ENCODE peak calls at places on chromosomes 3 and 15, in eight cellular contexts. S is GM23338, K is upper lobe of right lung, Z is left lung, E is body of pancreas, F is neural progenitor cell, N is heart right ventricle, X is psoas muscle. A is an unnamed sample. For H3K4me1, the result is how much of the 10 kb centered on the place peaks cover.

GRCh38 chr3:23153034-23153433 is 50.1 kb upstream of the UBE2E2 start:
- DNase-seq in S (no peak), K (no peak), Z (no peak), E (no peak), F (no peak), N (no peak), X (no peak), A (no peak)

GRCh38 chr3:138043266-138044029 is 33.5 kb downstream of the CLDN18 start:
- DNase-seq in S (no peak), K (no peak), Z (no peak), E (no peak), F (no peak), N (no peak), X (no peak), A (no peak)

GRCh38 chr3:52093751-52094525 is 37.6 kb upstream of the DUSP7 start:
- DNase-seq in S (no peak), K (peak), Z (no peak), E (no peak), F (no peak), N (no peak), X (no peak), A (no peak)

GRCh38 chr15:61974759-61975158 is 85.5 kb downstream of the VPS13C start:
- DNase-seq in S (no peak), K (no peak), Z (no peak), E (no peak), F (no peak), N (no peak), X (no peak), A (no peak)

GRCh38 chr15:60667925-60668324 is 189.0 kb upstream of the ICE2 start:
- DNase-seq in S (no peak), K (no peak), Z (no peak), E (no peak), F (no peak), N (no peak), X (no peak), A (no peak)

GRCh38 chr3:142448424-142448823 is 587 bp upstream of the XRN1 start:
- DNase-seq in S (no peak), K (no peak), Z (no peak), E (no peak), F (no peak), N (no peak), X (no peak), A (no peak)

GRCh38 chr3:132256984-132257383 is 60.2 kb upstream of the ACP3 start:
- DNase-seq in S (peak), K (no peak), Z (no peak), E (peak), F (peak), N (peak), X (no peak), A (no peak)

GRCh38 chr3:163582967-163583366 is 1495.3 kb downstream of the SI start:
- DNase-seq in S (no peak), K (no peak), Z (no peak), E (no peak), F (no peak), N (no peak), X (no peak), A (no peak)

GRCh38 chr3:132261501-132261900 is 55.7 kb upstream of the ACP3 start:
- DNase-seq in S (no peak), K (no peak), Z (no peak), E (no peak), F (no peak), N (no peak), X (no peak), A (no peak)

GRCh38 chr3:27978440-27978839 is 256.3 kb upstream of the EOMES start:
- DNase-seq in S (no peak), K (no peak), Z (no peak), E (no peak), F (no peak), N (no peak), X (no peak), A (no peak)

GRCh38 chr3:190369701-190370295 is 18.2 kb upstream of the CLDN16 start:
- DNase-seq in S (no peak), K (no peak), Z (no peak), E (no peak), F (no peak), N (no peak), X (no peak), A (no peak)

GRCh38 chr3:132726341-132726823 is 4.2 kb upstream of the NPHP3 start:
- DNase-seq in S (peak), K (no peak), Z (no peak), E (no peak), F (peak), N (no peak), X (no peak), A (no peak)

GRCh38 chr3:76083992-76084391 is 298.6 kb upstream of the ZNF717 start:
- DNase-seq in S (no peak), K (no peak), Z (no peak), E (no peak), F (no peak), N (no peak), X (no peak), A (no peak)

GRCh38 chr3:50260027-50260941 is 8.7 kb upstream of the SEMA3B start:
- DNase-seq in S (peak), K (peak), Z (peak), E (peak), F (peak), N (peak), X (peak), A (peak)

GRCh38 chr3:159919873-159920272 is 68.8 kb upstream of the IL12A start:
- DNase-seq in S (no peak), K (no peak), Z (no peak), E (no peak), F (no peak), N (no peak), X (no peak), A (no peak)

GRCh38 chr3:133921592-133921991 is 25.9 kb upstream of the RAB6B start:
- DNase-seq in S (no peak), K (no peak), Z (no peak), E (no peak), F (no peak), N (no peak), X (no peak), A (no peak)

GRCh38 chr3:185313693-185314246 is 49.2 kb upstream of the MAP3K13 start:
- DNase-seq in S (no peak), K (no peak), Z (no peak), E (no peak), F (peak), N (no peak), X (no peak), A (no peak)

GRCh38 chr15:67783303-67783702 is 42.0 kb upstream of the SKOR1 start:
- DNase-seq in S (no peak), K (no peak), Z (no peak), E (no peak), F (no peak), N (no peak), X (no peak), A (no peak)

GRCh38 chr3:127038923-127039581 is 56.1 kb downstream of the PLXNA1 start:
- DNase-seq in S (no peak), K (peak), Z (peak), E (no peak), F (no peak), N (no peak), X (peak), A (no peak)

GRCh38 chr3:9679476-9680097 is 24.0 kb upstream of the CPNE9 start:
- DNase-seq in S (no peak), K (no peak), Z (no peak), E (no peak), F (no peak), N (no peak), X (no peak), A (no peak)

GRCh38 chr15:74196175-74196574 is 6.4 kb downstream of the STRA6 start:
- DNase-seq in S (no peak), K (no peak), Z (peak), E (no peak), F (no peak), N (peak), X (no peak), A (no peak)

GRCh38 chr3:114627760-114628159 is 333.9 kb downstream of the TIGIT start:
- DNase-seq in S (no peak), K (no peak), Z (no peak), E (no peak), F (no peak), N (peak), X (peak), A (peak)

GRCh38 chr3:58161435-58162398 is 49.1 kb downstream of the DNASE1L3 start:
- DNase-seq in S (no peak), K (peak), Z (peak), E (peak), F (no peak), N (peak), X (peak), A (peak)

GRCh38 chr15:95132774-95133173 is 901.4 kb downstream of the MCTP2 start:
- DNase-seq in S (no peak), K (no peak), Z (no peak), E (no peak), F (no peak), N (no peak), X (no peak), A (no peak)

GRCh38 chr15:48507416-48508065 is 138.0 kb downstream of the FBN1 start:
- DNase-seq in S (peak), K (no peak), Z (no peak), E (peak), F (peak), N (peak), X (no peak), A (no peak)

GRCh38 chr15:62138124-62138523 is 27.0 kb downstream of the C2CD4B start:
- DNase-seq in S (no peak), K (no peak), Z (no peak), E (no peak), F (no peak), N (no peak), X (no peak), A (no peak)

GRCh38 chr15:85494035-85494793 is 113.8 kb downstream of the AKAP13 start:
- DNase-seq in S (no peak), K (no peak), Z (no peak), E (no peak), F (peak), N (no peak), X (no peak), A (no peak)

GRCh38 chr3:129936757-129937156 is 37.8 kb upstream of the TRH start:
- DNase-seq in S (peak), K (no peak), Z (no peak), E (peak), F (peak), N (peak), X (no peak), A (no peak)

GRCh38 chr3:182500294-182500693 is 293.0 kb upstream of the ATP11B start:
- DNase-seq in S (peak), K (no peak), Z (no peak), E (no peak), F (peak), N (no peak), X (no peak), A (no peak)

GRCh38 chr3:195897081-195897852 is 11.1 kb downstream of the TNK2 start:
- DNase-seq in S (no peak), K (no peak), Z (no peak), E (no peak), F (no peak), N (no peak), X (peak), A (no peak)

GRCh38 chr3:148074916-148075315 is 622.8 kb upstream of the AGTR1 start:
- DNase-seq in S (no peak), K (no peak), Z (no peak), E (no peak), F (no peak), N (no peak), X (no peak), A (no peak)

GRCh38 chr15:71121442-71121841 is 6.2 kb downstream of the THSD4 start:
- DNase-seq in S (no peak), K (no peak), Z (no peak), E (no peak), F (peak), N (no peak), X (no peak), A (no peak)

DNA sequence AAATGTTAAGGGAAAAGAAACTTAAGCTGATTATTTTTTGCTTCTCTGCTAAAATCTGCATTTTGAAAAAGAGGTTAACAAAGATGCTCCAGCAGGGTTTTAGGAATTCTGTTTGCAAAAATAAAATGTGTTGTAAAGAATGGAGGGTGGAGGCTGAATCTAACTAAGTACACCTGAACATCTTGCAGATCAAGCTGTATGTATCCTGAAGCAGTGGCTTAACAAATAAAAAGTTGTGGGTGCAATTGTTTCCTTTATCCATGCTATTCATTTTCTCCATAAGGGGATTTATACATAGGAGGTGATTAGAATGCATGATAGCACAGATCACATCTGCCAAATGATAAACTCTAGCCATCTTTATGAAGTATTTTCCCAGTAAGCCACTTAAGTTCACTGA is 466.3 kb downstream of the ERC2 start:
- DNase-seq in S (no peak), K (no peak), Z (no peak), E (no peak), F (no peak), N (no peak), X (no peak), A (no peak)
- H3K4me3 ChIP-seq in S (peak), K (no peak), Z (no peak), E (no peak), F (no peak), N (no peak), X (no peak), A (no peak)

GRCh38 chr3:13415236-13416001 is 4.7 kb downstream of the NUP210 start:
- DNase-seq in S (no peak), K (no peak), Z (no peak), E (no peak), F (no peak), N (no peak), X (no peak), A (no peak)
- H3K4me1 ChIP-seq in S (under half), K (under half), Z (under half), E (under half), F (under half), N (under half), X (under half), A (under half)

DNA sequence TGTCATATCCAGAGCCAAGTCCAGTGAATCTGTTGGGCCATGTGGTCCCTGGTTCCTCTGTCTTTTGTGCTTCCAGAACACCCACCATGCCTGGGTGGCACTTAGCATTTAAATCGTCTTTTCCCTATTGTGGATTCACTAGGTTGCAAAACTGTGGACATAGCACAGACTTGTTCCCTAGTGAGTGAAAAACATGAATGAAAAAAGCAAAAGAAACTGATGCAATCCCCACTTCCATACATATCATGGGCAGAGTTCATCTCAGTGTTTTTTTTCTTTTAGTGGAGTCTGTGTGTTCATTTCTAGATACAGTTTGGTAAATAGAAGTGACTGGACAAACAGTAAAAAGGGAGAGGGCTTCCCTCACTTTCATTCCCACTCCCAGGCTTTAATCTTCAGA is 170.5 kb downstream of the SLCO3A1 start:
- DNase-seq in S (no peak), K (no peak), Z (no peak), E (no peak), F (no peak), N (no peak), X (no peak), A (no peak)
- TF ChIP-seq CTCF in S (no peak), K (no peak), Z (no peak), E (no peak), F (no peak), N (no peak), X (no peak), A (no peak)

DNA sequence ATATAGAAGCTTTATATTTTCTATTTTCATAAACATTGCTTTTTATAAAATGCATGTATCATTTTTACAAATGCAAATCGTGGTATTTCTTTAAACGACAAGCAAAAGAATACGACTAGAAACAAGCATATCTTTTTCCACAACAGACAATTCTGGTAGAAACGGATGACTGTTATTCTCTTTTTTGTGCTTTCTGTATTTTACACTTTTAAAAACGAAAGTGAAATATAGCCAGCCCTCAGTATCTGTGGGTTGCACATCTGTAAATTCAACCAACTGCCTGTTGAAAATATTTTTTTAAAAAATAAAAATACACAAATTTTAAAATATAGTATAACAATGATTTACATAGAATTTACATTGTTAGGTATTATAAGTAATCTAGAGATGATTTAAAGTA is 61.3 kb downstream of the PRTG start:
- DNase-seq in S (no peak), K (no peak), Z (no peak), E (no peak), F (no peak), N (no peak), X (no peak), A (no peak)
- H3K4me3 ChIP-seq in S (no peak), K (no peak), Z (no peak), E (no peak), F (no peak), N (no peak), X (no peak), A (no peak)

GRCh38 chr15:66394912-66395311 is 8.2 kb downstream of the MAP2K1 start:
- DNase-seq in S (no peak), K (no peak), Z (no peak), E (no peak), F (no peak), N (no peak), X (no peak), A (no peak)
- H3K4me1 ChIP-seq in S (under half), K (under half), Z (under half), E (under half), F (under half), N (under half), X (under half), A (under half)

GRCh38 chr3:100953103-100953502 is 40.1 kb downstream of the ABI3BP start:
- DNase-seq in S (no peak), K (no peak), Z (no peak), E (no peak), F (no peak), N (no peak), X (no peak), A (no peak)
- TF ChIP-seq CTCF in S (no peak), K (no peak), Z (no peak), E (no peak), F (peak), N (no peak), X (no peak), A (no peak)

DNA sequence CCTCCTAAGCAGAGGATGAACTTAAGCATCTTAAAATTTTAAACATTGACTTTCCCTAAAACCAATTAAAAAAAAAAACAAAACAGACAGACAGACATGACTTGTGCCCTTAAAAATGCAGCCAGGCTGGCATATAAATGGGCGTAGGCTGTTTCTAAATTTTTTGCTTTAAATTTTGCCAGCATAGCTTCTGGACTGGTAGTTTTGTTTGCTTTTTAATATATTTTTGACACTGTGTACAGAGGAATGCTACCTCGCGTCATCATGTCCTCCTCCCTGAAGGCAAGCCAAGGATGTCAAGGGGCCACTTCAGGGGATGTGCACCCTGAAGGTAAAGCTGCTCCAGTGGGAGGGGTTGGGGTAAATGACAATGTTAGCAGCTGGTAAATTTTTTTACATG is 134.8 kb downstream of the PGPEP1L start:
- DNase-seq in S (no peak), K (no peak), Z (no peak), E (no peak), F (no peak), N (no peak), X (no peak), A (no peak)
- H3K4me3 ChIP-seq in S (no peak), K (no peak), Z (no peak), E (no peak), F (no peak), N (no peak), X (no peak), A (no peak)

DNA sequence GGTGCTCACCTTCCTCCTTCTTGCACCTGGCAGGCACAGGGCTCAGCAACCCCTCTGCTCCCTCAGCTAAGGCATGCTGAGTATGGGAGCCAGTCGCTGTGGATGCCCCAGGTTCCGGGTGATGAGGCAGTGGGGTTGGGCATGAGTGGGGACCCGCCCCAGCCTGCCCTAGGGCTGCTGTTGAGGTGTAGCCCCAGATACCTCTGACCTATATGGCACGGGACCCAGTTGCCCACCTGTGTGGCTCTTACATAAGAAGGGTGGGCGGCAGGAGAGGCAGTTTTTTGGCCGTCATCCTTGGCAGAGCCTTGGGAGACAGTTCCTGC is 21.0 kb downstream of the ACSBG1 start:
- DNase-seq in S (no peak), K (no peak), Z (no peak), E (no peak), F (no peak), N (no peak), X (no peak), A (no peak)
- H3K4me1 ChIP-seq in S (under half), K (under half), Z (under half), E (half or more), F (under half), N (under half), X (half or more), A (under half)

GRCh38 chr3:43769471-43770425 is 79.0 kb downstream of the ABHD5 start:
- DNase-seq in S (peak), K (peak), Z (peak), E (peak), F (peak), N (peak), X (peak), A (peak)
- TF ChIP-seq CTCF in S (peak), K (peak), Z (peak), E (peak), F (peak), N (peak), X (peak), A (peak)

A was measured in tibial artery.